ENCODE peak calls at places on chromosome 5, in four cellular contexts. H is HTR-8/SVneo; A is activated naive CD4-positive, alpha-beta T cell treated with anti-CD3 and anti-CD28 coated beads, Interleukin-2, amount 10 ng/mL, durations not matched to agents 7 days and 5 days; Q is astrocyte of the spinal cord. M is an unnamed sample.

GRCh38 chr5:59123595-59124561 is 541.0 kb downstream of the RAB3C start:
- DNase-seq in H (no peak), A (peak; percentile 44), Q (no peak), M (no peak)

GRCh38 chr5:72030237-72030636 is 77.0 kb upstream of the MAP1B start:
- DNase-seq in H (no peak), A (no peak), Q (no peak), M (no peak)

GRCh38 chr5:137340899-137341298 is 158.2 kb downstream of the SPOCK1 start:
- DNase-seq in H (no peak), A (no peak), Q (no peak), M (no peak)

GRCh38 chr5:16493261-16493660 is 27.7 kb upstream of the ZNF622 start:
- DNase-seq in H (no peak), A (no peak), Q (no peak), M (no peak)

GRCh38 chr5:7886849-7887460 is 18.0 kb downstream of the MTRR start:
- DNase-seq in H (peak; percentile 43), A (no peak), Q (peak; percentile 60), M (no peak)

GRCh38 chr5:61301820-61302563 is 30.1 kb upstream of the ZSWIM6 start:
- DNase-seq in H (peak; percentile 76), A (no peak), Q (peak; percentile 99), M (peak; percentile 96)

GRCh38 chr5:30040483-30041116 is 1152.9 kb upstream of the CDH6 start:
- DNase-seq in H (peak; percentile 72), A (no peak), Q (peak; percentile 83), M (peak; percentile 66)

GRCh38 chr5:56037531-56038010 is 42.8 kb upstream of the IL6ST start:
- DNase-seq in H (no peak), A (no peak), Q (no peak), M (no peak)

GRCh38 chr5:28216939-28217360 is 1178.6 kb upstream of the CDH9 start:
- DNase-seq in H (no peak), A (no peak), Q (no peak), M (no peak)

GRCh38 chr5:154316223-154316967 is 125.9 kb downstream of the GALNT10 start:
- DNase-seq in H (no peak), A (no peak), Q (no peak), M (no peak)

GRCh38 chr5:83321656-83322055 is 149.9 kb upstream of the VCAN start:
- DNase-seq in H (no peak), A (no peak), Q (no peak), M (peak; percentile 77)

GRCh38 chr5:143033535-143034260 is 263.5 kb downstream of the ARHGAP26 start:
- DNase-seq in H (peak; percentile 54), A (no peak), Q (peak; percentile 95), M (peak; percentile 65)

GRCh38 chr5:127307868-127308267 is 17.3 kb downstream of the MEGF10 start:
- DNase-seq in H (no peak), A (no peak), Q (no peak), M (no peak)

GRCh38 chr5:62395210-62395950 is 8.3 kb downstream of the DIMT1 start:
- DNase-seq in H (no peak), A (no peak), Q (peak; percentile 52), M (peak; percentile 14)

M was measured in MG63.